ENCODE peak calls at places on chromosomes 4 and X, in six cellular contexts. O is AG09319; F is activated CD4-positive, CD25-positive, alpha-beta regulatory T cell; N is RPMI8226; R is T47D; Z is IMR-90. M is an unnamed sample.
A peak's percentile ranks its signal among the peaks of the same experiment; 100 is the strongest.

GRCh38 chr4:159360549-159360948 is 257.7 kb downstream of the RAPGEF2 start:
- DNase-seq in O (peak; percentile 30), F (no peak), N (no peak), R (no peak), Z (peak; percentile 96), M (no peak)

GRCh38 chr4:73648478-73648877 is 28.2 kb upstream of the RASSF6 start:
- DNase-seq in O (no peak), F (no peak), N (no peak), R (no peak), Z (no peak), M (no peak)

GRCh38 chrX:26789751-26790150 is 573.8 kb downstream of the MAGEB5 start:
- DNase-seq in O (no peak), F (no peak), N (no peak), R (no peak), Z (no peak), M (no peak)

GRCh38 chr4:175412161-175412560 is 399.9 kb downstream of the GPM6A start:
- DNase-seq in O (no peak), F (no peak), N (no peak), R (no peak), Z (peak; percentile 64), M (no peak)

GRCh38 chr4:83503974-83504373 is 19.1 kb upstream of the ABRAXAS1 start:
- DNase-seq in O (no peak), F (peak; percentile 30), N (no peak), R (no peak), Z (no peak), M (no peak)

GRCh38 chr4:29553842-29554241 is 1166.3 kb upstream of the PCDH7 start:
- DNase-seq in O (no peak), F (no peak), N (no peak), R (no peak), Z (no peak), M (no peak)

GRCh38 chrX:44400588-44400987 is 57.1 kb upstream of the EFHC2 start:
- DNase-seq in O (peak; percentile 5), F (no peak), N (no peak), R (no peak), Z (peak; percentile 96), M (peak; percentile 2)

GRCh38 chrX:94743478-94743877 is 1069.5 kb downstream of the FAM133A start:
- DNase-seq in O (no peak), F (no peak), N (peak; percentile 2), R (no peak), Z (no peak), M (no peak)

GRCh38 chr4:41611881-41612871 is 74.2 kb downstream of the LIMCH1 start:
- DNase-seq in O (no peak), F (no peak), N (no peak), R (peak; percentile 86), Z (peak; percentile 8), M (no peak)

GRCh38 chr4:90234916-90235547 is 107.8 kb downstream of the CCSER1 start:
- DNase-seq in O (no peak), F (no peak), N (no peak), R (no peak), Z (no peak), M (no peak)

GRCh38 chr4:73608677-73609594 is 11.3 kb downstream of the RASSF6 start:
- DNase-seq in O (no peak), F (no peak), N (no peak), R (no peak), Z (peak; percentile 49), M (no peak)

M was measured in NCI-H460.